ENCODE peak calls at places on chromosomes 11 and 22, in seven cellular contexts. W, R, F, P, V, A and E are unnamed samples.

GRCh38 chr11:111081021-111081511 is 164.5 kb upstream of the POU2AF2 start:
- DNase-seq in W (no peak), R (no peak), F (peak), P (no peak), V (no peak), A (no peak), E (no peak)

GRCh38 chr22:48049116-48049515 is 1286.7 kb downstream of the TBC1D22A start:
- DNase-seq in W (no peak), R (no peak), F (no peak), P (no peak), V (no peak), A (no peak), E (no peak)

GRCh38 chr11:46279393-46280099 is 2.1 kb downstream of the CREB3L1 start:
- DNase-seq in W (peak), R (peak), F (peak), P (no peak), V (no peak), A (peak), E (no peak)

GRCh38 chr11:128519353-128519752 is 68.0 kb downstream of the ETS1 start:
- DNase-seq in W (no peak), R (no peak), F (no peak), P (no peak), V (no peak), A (no peak), E (no peak)

GRCh38 chr11:3738723-3739122 is 58.6 kb downstream of the NUP98 start:
- DNase-seq in W (no peak), R (no peak), F (no peak), P (no peak), V (no peak), A (no peak), E (no peak)

GRCh38 chr22:31575190-31575589 is 78.9 kb downstream of the SFI1 start:
- DNase-seq in W (no peak), R (no peak), F (peak), P (no peak), V (no peak), A (no peak), E (no peak)

GRCh38 chr22:49768511-49768910 is 59.2 kb downstream of the BRD1 start:
- DNase-seq in W (no peak), R (peak), F (peak), P (no peak), V (no peak), A (no peak), E (no peak)

GRCh38 chr11:72673943-72674828 is at the start of gene PDE2A:
- DNase-seq in W (no peak), R (no peak), F (no peak), P (no peak), V (no peak), A (no peak), E (no peak)

GRCh38 chr11:117885777-117886176 is 9.3 kb upstream of the FXYD6 start:
- DNase-seq in W (peak), R (peak), F (peak), P (no peak), V (no peak), A (peak), E (no peak)

GRCh38 chr11:28922351-28922981 is 814.3 kb downstream of the METTL15 start:
- DNase-seq in W (peak), R (no peak), F (no peak), P (no peak), V (no peak), A (no peak), E (no peak)

GRCh38 chr22:24496234-24496633 is 1.1 kb downstream of the UPB1 start:
- DNase-seq in W (no peak), R (no peak), F (no peak), P (no peak), V (no peak), A (no peak), E (no peak)

GRCh38 chr11:126488591-126489370 is 133.3 kb downstream of the ST3GAL4 start:
- DNase-seq in W (no peak), R (peak), F (no peak), P (no peak), V (no peak), A (no peak), E (no peak)

GRCh38 chr11:87879118-87879517 is 296.1 kb downstream of the RAB38 start:
- DNase-seq in W (peak), R (no peak), F (peak), P (no peak), V (no peak), A (no peak), E (no peak)

GRCh38 chr11:120197254-120197891 is 13.5 kb upstream of the OAF start:
- DNase-seq in W (no peak), R (peak), F (no peak), P (no peak), V (no peak), A (peak), E (no peak)

GRCh38 chr11:120660024-120660565 is 148.5 kb downstream of the GRIK4 start:
- DNase-seq in W (peak), R (no peak), F (peak), P (no peak), V (no peak), A (peak), E (peak)

GRCh38 chr22:19483481-19484244 is 3.9 kb downstream of the CDC45 start:
- DNase-seq in W (peak), R (no peak), F (peak), P (no peak), V (no peak), A (no peak), E (no peak)

GRCh38 chr11:130428692-130429681 is 578 bp upstream of the ADAMTS8 start:
- DNase-seq in W (no peak), R (no peak), F (no peak), P (no peak), V (no peak), A (no peak), E (no peak)

GRCh38 chr11:120702656-120703055 is 191.1 kb downstream of the GRIK4 start:
- DNase-seq in W (no peak), R (no peak), F (no peak), P (no peak), V (no peak), A (no peak), E (no peak)

GRCh38 chr11:30322162-30322561 is 742 bp upstream of the ARL14EP start:
- DNase-seq in W (no peak), R (no peak), F (no peak), P (no peak), V (no peak), A (no peak), E (no peak)

GRCh38 chr11:117931331-117931950 is 2.2 kb upstream of the TMPRSS13 start:
- DNase-seq in W (no peak), R (no peak), F (no peak), P (peak), V (no peak), A (no peak), E (no peak)

GRCh38 chr11:57646756-57647303 is 2.9 kb downstream of the YPEL4 start:
- DNase-seq in W (no peak), R (no peak), F (no peak), P (no peak), V (no peak), A (no peak), E (no peak)

GRCh38 chr22:18113680-18114394 is 3.2 kb downstream of the TUBA8 start:
- DNase-seq in W (no peak), R (no peak), F (no peak), P (no peak), V (no peak), A (no peak), E (no peak)

GRCh38 chr11:17543041-17543440 is 1.2 kb downstream of the USH1C start:
- DNase-seq in W (no peak), R (peak), F (no peak), P (no peak), V (no peak), A (peak), E (no peak)

GRCh38 chr11:1531961-1532586 is 40.0 kb downstream of the DUSP8 start:
- DNase-seq in W (no peak), R (peak), F (no peak), P (peak), V (no peak), A (no peak), E (no peak)

GRCh38 chr11:131109256-131109655 is 193.0 kb upstream of the SNX19 start:
- DNase-seq in W (peak), R (no peak), F (no peak), P (no peak), V (no peak), A (no peak), E (no peak)

GRCh38 chr22:50261615-50262459 is at the start of gene MAPK12:
- DNase-seq in W (peak), R (peak), F (peak), P (no peak), V (peak), A (no peak), E (no peak)

GRCh38 chr22:25998118-25998775 is 171.0 kb upstream of the SEZ6L start:
- DNase-seq in W (no peak), R (no peak), F (no peak), P (no peak), V (no peak), A (no peak), E (no peak)

GRCh38 chr22:43922123-43922522 is 1.5 kb upstream of the PNPLA3 start:
- DNase-seq in W (no peak), R (no peak), F (no peak), P (no peak), V (no peak), A (no peak), E (no peak)

GRCh38 chr11:62553839-62554361 is 7.3 kb upstream of the AHNAK start:
- DNase-seq in W (peak), R (peak), F (peak), P (no peak), V (no peak), A (peak), E (no peak)

GRCh38 chr11:504053-504993 is 2.7 kb downstream of the RNH1 start:
- DNase-seq in W (peak), R (no peak), F (peak), P (peak), V (no peak), A (peak), E (no peak)

DNA sequence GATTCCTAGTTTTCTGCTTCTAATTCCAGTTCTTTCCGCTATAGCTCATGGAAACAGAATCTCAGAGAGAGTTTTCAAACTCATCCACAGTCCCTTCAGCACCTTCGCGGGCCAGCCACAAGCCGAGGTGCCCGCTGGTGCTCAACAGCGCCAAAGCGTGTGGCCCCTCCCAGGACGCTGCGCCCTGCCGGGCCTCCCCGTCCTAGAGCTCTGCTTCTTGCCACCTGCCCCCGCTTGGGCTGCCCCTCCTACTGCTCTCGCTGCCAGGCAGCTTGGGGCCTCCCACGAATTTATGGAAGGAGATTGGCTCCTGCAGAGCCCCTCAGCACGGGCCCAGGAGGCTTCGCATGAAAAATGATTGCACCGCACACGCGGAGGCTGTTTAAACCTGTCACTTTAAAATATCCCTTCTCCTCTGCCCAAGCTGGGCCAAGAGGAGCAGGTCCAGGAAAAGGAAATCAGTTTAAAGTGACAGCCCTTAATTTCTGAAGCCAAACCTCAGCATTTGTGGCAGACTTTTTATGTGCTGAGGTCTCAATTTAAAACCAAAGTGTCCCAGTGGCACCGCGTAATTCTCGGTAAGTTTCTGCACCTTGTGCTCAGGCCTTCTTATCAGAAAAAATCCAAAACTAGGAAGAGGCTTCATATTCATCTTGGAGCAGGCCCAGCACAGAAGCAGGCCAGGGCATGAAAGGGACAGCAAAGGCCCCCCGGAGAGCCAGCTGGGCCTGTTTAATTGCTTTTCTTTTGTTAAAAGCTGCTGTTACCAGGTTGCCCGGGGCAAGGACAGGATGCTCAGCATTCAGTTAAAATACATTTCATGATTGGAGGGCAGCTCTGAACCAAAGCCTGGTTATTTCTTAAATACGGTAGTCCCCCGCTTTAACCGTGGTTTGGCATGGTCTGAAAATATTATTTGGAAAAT is 303.6 kb downstream of the OPCML start:
- DNase-seq in W (no peak), R (no peak), F (no peak), P (no peak), V (peak), A (peak), E (peak)
- H3K4me3 ChIP-seq in W (no peak), R (peak), F (no peak), P (no peak), V (no peak), A (no peak), E (no peak)

GRCh38 chr22:40965936-40966557 is 14.9 kb downstream of the RBX1 start:
- DNase-seq in W (no peak), R (no peak), F (peak), P (no peak), V (no peak), A (no peak), E (no peak)
- H3K4me3 ChIP-seq in W (no peak), R (no peak), F (no peak), P (no peak), V (no peak), A (no peak), E (no peak)

GRCh38 chr11:11456896-11457295 is 103.8 kb upstream of the CSNK2A3 start:
- DNase-seq in W (no peak), R (no peak), F (no peak), P (no peak), V (no peak), A (no peak), E (no peak)
- H3K4me3 ChIP-seq in W (no peak), R (no peak), F (no peak), P (no peak), V (no peak), A (no peak), E (no peak)

DNA sequence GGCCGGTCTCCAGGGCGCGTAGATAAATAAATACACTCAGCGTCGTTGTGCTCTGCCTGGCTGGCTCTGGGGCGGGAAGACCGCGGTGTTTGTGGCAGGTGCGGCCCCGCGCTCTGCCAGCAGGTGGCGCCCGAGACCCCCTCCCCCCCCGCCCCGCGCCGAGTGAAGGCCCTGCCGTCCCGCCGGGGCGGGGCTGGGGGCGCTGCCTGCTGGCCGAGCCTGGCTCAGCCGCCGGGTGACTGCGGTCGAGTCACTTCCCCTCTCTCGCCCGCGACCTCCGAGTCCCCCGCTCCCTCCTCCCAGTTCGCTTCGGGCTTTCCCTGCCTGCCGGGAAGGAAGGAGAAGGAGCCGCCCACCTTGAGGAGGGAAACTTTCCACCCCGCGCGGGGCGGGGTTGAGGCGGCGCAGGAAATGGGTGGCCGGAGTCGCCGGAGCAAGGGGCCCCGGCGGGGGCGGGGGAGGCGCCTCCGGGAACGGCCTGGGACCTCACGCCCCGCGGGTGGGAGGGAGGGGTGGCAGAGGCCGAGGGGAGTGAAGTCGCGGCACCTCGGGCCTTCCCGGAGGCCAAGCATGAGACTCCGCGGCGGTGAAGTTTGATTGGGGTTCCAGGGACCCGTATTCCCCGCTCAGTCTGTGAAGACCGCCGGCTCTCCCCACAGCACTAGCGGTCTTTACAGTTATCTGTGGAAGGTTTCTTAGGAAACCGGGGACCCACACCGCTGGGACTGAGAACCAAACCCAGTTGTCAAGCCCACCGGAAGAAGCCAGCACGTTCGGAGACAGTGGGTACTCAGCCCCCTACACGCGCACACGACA is 1.5 kb upstream of the EHBP1L1 start:
- DNase-seq in W (peak), R (peak), F (peak), P (peak), V (peak), A (peak), E (no peak)
- H3K4me3 ChIP-seq in W (peak), R (peak), F (peak), P (peak), V (peak), A (peak), E (peak)

GRCh38 chr11:108931168-108931567 is 266.3 kb downstream of the DDX10 start:
- DNase-seq in W (no peak), R (no peak), F (no peak), P (no peak), V (no peak), A (no peak), E (no peak)
- H3K4me3 ChIP-seq in W (no peak), R (no peak), F (no peak), P (no peak), V (no peak), A (no peak), E (no peak)

GRCh38 chr11:119015054-119015611 is 3.0 kb downstream of the RPS25 start:
- DNase-seq in W (no peak), R (no peak), F (no peak), P (no peak), V (no peak), A (peak), E (no peak)
- H3K4me3 ChIP-seq in W (no peak), R (peak), F (no peak), P (no peak), V (no peak), A (no peak), E (no peak)

GRCh38 chr22:46054878-46055158 is 77.9 kb upstream of the WNT7B start:
- DNase-seq in W (no peak), R (peak), F (no peak), P (peak), V (no peak), A (no peak), E (no peak)
- H3K4me3 ChIP-seq in W (peak), R (peak), F (peak), P (peak), V (no peak), A (peak), E (no peak)

GRCh38 chr11:65894034-65894591 is 3.6 kb downstream of the CCDC85B start:
- DNase-seq in W (no peak), R (no peak), F (no peak), P (peak), V (no peak), A (no peak), E (no peak)
- H3K4me3 ChIP-seq in W (no peak), R (peak), F (no peak), P (no peak), V (no peak), A (peak), E (no peak)